ENCODE peak calls at places on chromosomes 3 and 15, in seven cellular contexts. One of them, this sample, is unnamed.
A peak's percentile ranks its signal among the peaks of the same experiment; 100 is the strongest.

GRCh38 chr3:129419476-129419875 is 9.0 kb downstream of the EFCAB12 start:
- DNase-seq in effector memory CD4-positive, alpha-beta T cell: no peak
- DNase-seq in substantia nigra: no peak
- DNase-seq in tibial artery: no peak
- DNase-seq in tibial nerve: no peak
- DNase-seq in AG04450: no peak
- DNase-seq in right atrium auricular region: no peak
- DNase-seq in this sample: no peak

GRCh38 chr3:47583320-47584075 is 4.8 kb upstream of the CSPG5 start:
- DNase-seq in effector memory CD4-positive, alpha-beta T cell: no peak
- DNase-seq in substantia nigra: no peak
- DNase-seq in tibial artery: no peak
- DNase-seq in tibial nerve: no peak
- DNase-seq in AG04450: no peak
- DNase-seq in right atrium auricular region: no peak
- DNase-seq in this sample: no peak

GRCh38 chr3:98901032-98901464 is 447 bp downstream of the DCBLD2 start:
- DNase-seq in effector memory CD4-positive, alpha-beta T cell: no peak
- DNase-seq in substantia nigra: peak; percentile 28
- DNase-seq in tibial artery: peak; percentile 82
- DNase-seq in tibial nerve: peak; percentile 29
- DNase-seq in AG04450: no peak
- DNase-seq in right atrium auricular region: peak; percentile 68
- DNase-seq in this sample: peak; percentile 68

GRCh38 chr3:113516115-113516505 is 1.2 kb upstream of the SPICE1 start:
- DNase-seq in effector memory CD4-positive, alpha-beta T cell: no peak
- DNase-seq in substantia nigra: no peak
- DNase-seq in tibial artery: no peak
- DNase-seq in tibial nerve: no peak
- DNase-seq in AG04450: no peak
- DNase-seq in right atrium auricular region: no peak
- DNase-seq in this sample: no peak

GRCh38 chr15:90620379-90621134 is 90.8 kb downstream of the CRTC3 start:
- DNase-seq in effector memory CD4-positive, alpha-beta T cell: no peak
- DNase-seq in substantia nigra: no peak
- DNase-seq in tibial artery: no peak
- DNase-seq in tibial nerve: no peak
- DNase-seq in AG04450: no peak
- DNase-seq in right atrium auricular region: no peak
- DNase-seq in this sample: no peak

GRCh38 chr15:92383528-92384326 is 10.0 kb upstream of the ST8SIA2 start:
- DNase-seq in effector memory CD4-positive, alpha-beta T cell: no peak
- DNase-seq in substantia nigra: no peak
- DNase-seq in tibial artery: no peak
- DNase-seq in tibial nerve: no peak
- DNase-seq in AG04450: no peak
- DNase-seq in right atrium auricular region: no peak
- DNase-seq in this sample: no peak

GRCh38 chr3:105364113-105364512 is 2.6 kb upstream of the ALCAM start:
- DNase-seq in effector memory CD4-positive, alpha-beta T cell: no peak
- DNase-seq in substantia nigra: no peak
- DNase-seq in tibial artery: no peak
- DNase-seq in tibial nerve: no peak
- DNase-seq in AG04450: no peak
- DNase-seq in right atrium auricular region: no peak
- DNase-seq in this sample: no peak

GRCh38 chr3:132874701-132875100 is 152.5 kb upstream of the NPHP3 start:
- DNase-seq in effector memory CD4-positive, alpha-beta T cell: no peak
- DNase-seq in substantia nigra: no peak
- DNase-seq in tibial artery: no peak
- DNase-seq in tibial nerve: no peak
- DNase-seq in AG04450: no peak
- DNase-seq in right atrium auricular region: no peak
- DNase-seq in this sample: no peak

GRCh38 chr15:62362608-62363007 is 197.5 kb upstream of the C2CD4B start:
- DNase-seq in effector memory CD4-positive, alpha-beta T cell: no peak
- DNase-seq in substantia nigra: no peak
- DNase-seq in tibial artery: no peak
- DNase-seq in tibial nerve: no peak
- DNase-seq in AG04450: no peak
- DNase-seq in right atrium auricular region: no peak
- DNase-seq in this sample: no peak

GRCh38 chr15:85583404-85584390 is 203.3 kb downstream of the AKAP13 start:
- DNase-seq in effector memory CD4-positive, alpha-beta T cell: no peak
- DNase-seq in substantia nigra: no peak
- DNase-seq in tibial artery: no peak
- DNase-seq in tibial nerve: no peak
- DNase-seq in AG04450: no peak
- DNase-seq in right atrium auricular region: peak; percentile 90
- DNase-seq in this sample: no peak

GRCh38 chr15:40459391-40460015 is 11.3 kb upstream of the CHST14 start:
- DNase-seq in effector memory CD4-positive, alpha-beta T cell: no peak
- DNase-seq in substantia nigra: no peak
- DNase-seq in tibial artery: no peak
- DNase-seq in tibial nerve: no peak
- DNase-seq in AG04450: no peak
- DNase-seq in right atrium auricular region: no peak
- DNase-seq in this sample: no peak

GRCh38 chr3:193853511-193854219 is 260.7 kb downstream of the OPA1 start:
- DNase-seq in effector memory CD4-positive, alpha-beta T cell: no peak
- DNase-seq in substantia nigra: no peak
- DNase-seq in tibial artery: no peak
- DNase-seq in tibial nerve: no peak
- DNase-seq in AG04450: no peak
- DNase-seq in right atrium auricular region: no peak
- DNase-seq in this sample: no peak

GRCh38 chr3:50267280-50267913 is 1.6 kb upstream of the SEMA3B start:
- DNase-seq in effector memory CD4-positive, alpha-beta T cell: no peak
- DNase-seq in substantia nigra: peak; percentile 53
- DNase-seq in tibial artery: peak; percentile 88
- DNase-seq in tibial nerve: peak; percentile 53
- DNase-seq in AG04450: no peak
- DNase-seq in right atrium auricular region: no peak
- DNase-seq in this sample: peak; percentile 64

GRCh38 chr3:169760479-169760878 is 4.4 kb downstream of the TERC start:
- DNase-seq in effector memory CD4-positive, alpha-beta T cell: no peak
- DNase-seq in substantia nigra: no peak
- DNase-seq in tibial artery: no peak
- DNase-seq in tibial nerve: no peak
- DNase-seq in AG04450: no peak
- DNase-seq in right atrium auricular region: no peak
- DNase-seq in this sample: no peak

GRCh38 chr3:48503406-48504050 is 446 bp downstream of the SHISA5 start:
- DNase-seq in effector memory CD4-positive, alpha-beta T cell: no peak
- DNase-seq in substantia nigra: no peak
- DNase-seq in tibial artery: peak; percentile 81
- DNase-seq in tibial nerve: peak; percentile 43
- DNase-seq in AG04450: no peak
- DNase-seq in right atrium auricular region: peak; percentile 86
- DNase-seq in this sample: no peak

GRCh38 chr3:1696654-1697275 is 401.9 kb upstream of the CNTN4 start:
- DNase-seq in effector memory CD4-positive, alpha-beta T cell: no peak
- DNase-seq in substantia nigra: no peak
- DNase-seq in tibial artery: no peak
- DNase-seq in tibial nerve: no peak
- DNase-seq in AG04450: no peak
- DNase-seq in right atrium auricular region: no peak
- DNase-seq in this sample: no peak

GRCh38 chr15:69414702-69415161 is 583 bp downstream of the KIF23 start:
- DNase-seq in effector memory CD4-positive, alpha-beta T cell: no peak
- DNase-seq in substantia nigra: no peak
- DNase-seq in tibial artery: no peak
- DNase-seq in tibial nerve: no peak
- DNase-seq in AG04450: peak; percentile 86
- DNase-seq in right atrium auricular region: peak; percentile 63
- DNase-seq in this sample: no peak

GRCh38 chr15:55799287-55800212 is 56.6 kb upstream of the PRTG start:
- DNase-seq in effector memory CD4-positive, alpha-beta T cell: no peak
- DNase-seq in substantia nigra: peak; percentile 22
- DNase-seq in tibial artery: no peak
- DNase-seq in tibial nerve: no peak
- DNase-seq in AG04450: no peak
- DNase-seq in right atrium auricular region: no peak
- DNase-seq in this sample: no peak

GRCh38 chr3:31668258-31668657 is 135.5 kb downstream of the STT3B start:
- DNase-seq in effector memory CD4-positive, alpha-beta T cell: no peak
- DNase-seq in substantia nigra: no peak
- DNase-seq in tibial artery: no peak
- DNase-seq in tibial nerve: no peak
- DNase-seq in AG04450: no peak
- DNase-seq in right atrium auricular region: no peak
- DNase-seq in this sample: no peak

GRCh38 chr3:150303776-150304175 is 104.3 kb upstream of the TSC22D2 start:
- DNase-seq in effector memory CD4-positive, alpha-beta T cell: no peak
- DNase-seq in substantia nigra: no peak
- DNase-seq in tibial artery: no peak
- DNase-seq in tibial nerve: no peak
- DNase-seq in AG04450: no peak
- DNase-seq in right atrium auricular region: no peak
- DNase-seq in this sample: no peak

GRCh38 chr15:78841307-78841706 is 30.0 kb upstream of the ADAMTS7 start:
- DNase-seq in effector memory CD4-positive, alpha-beta T cell: no peak
- DNase-seq in substantia nigra: no peak
- DNase-seq in tibial artery: no peak
- DNase-seq in tibial nerve: no peak
- DNase-seq in AG04450: no peak
- DNase-seq in right atrium auricular region: no peak
- DNase-seq in this sample: no peak

GRCh38 chr3:114939920-114940319 is 207.2 kb downstream of the ZBTB20 start:
- DNase-seq in effector memory CD4-positive, alpha-beta T cell: no peak
- DNase-seq in substantia nigra: no peak
- DNase-seq in tibial artery: no peak
- DNase-seq in tibial nerve: no peak
- DNase-seq in AG04450: no peak
- DNase-seq in right atrium auricular region: no peak
- DNase-seq in this sample: no peak

GRCh38 chr3:138227650-138228049 is 40.5 kb downstream of the ARMC8 start:
- DNase-seq in effector memory CD4-positive, alpha-beta T cell: no peak
- DNase-seq in substantia nigra: no peak
- DNase-seq in tibial artery: no peak
- DNase-seq in tibial nerve: no peak
- DNase-seq in AG04450: peak; percentile 21
- DNase-seq in right atrium auricular region: no peak
- DNase-seq in this sample: no peak

GRCh38 chr3:23761440-23761896 is 44.3 kb upstream of the UBE2E1 start:
- DNase-seq in effector memory CD4-positive, alpha-beta T cell: no peak
- DNase-seq in substantia nigra: no peak
- DNase-seq in tibial artery: no peak
- DNase-seq in tibial nerve: no peak
- DNase-seq in AG04450: no peak
- DNase-seq in right atrium auricular region: no peak
- DNase-seq in this sample: no peak

GRCh38 chr3:130386604-130387263 is 41.3 kb downstream of the COL6A5 start:
- DNase-seq in effector memory CD4-positive, alpha-beta T cell: no peak
- DNase-seq in substantia nigra: no peak
- DNase-seq in tibial artery: no peak
- DNase-seq in tibial nerve: no peak
- DNase-seq in AG04450: no peak
- DNase-seq in right atrium auricular region: no peak
- DNase-seq in this sample: no peak

GRCh38 chr3:14435175-14436011 is 33.0 kb downstream of the SLC6A6 start:
- DNase-seq in effector memory CD4-positive, alpha-beta T cell: no peak
- DNase-seq in substantia nigra: no peak
- DNase-seq in tibial artery: no peak
- DNase-seq in tibial nerve: no peak
- DNase-seq in AG04450: no peak
- DNase-seq in right atrium auricular region: no peak
- DNase-seq in this sample: no peak
- H3K27ac ChIP-seq in effector memory CD4-positive, alpha-beta T cell: peak overlapping the region; percentile 93
- H3K27ac ChIP-seq in substantia nigra: peak overlapping the region; percentile 58
- H3K27ac ChIP-seq in tibial artery: peak overlapping the region; percentile 38
- H3K27ac ChIP-seq in tibial nerve: no peak overlapping the region
- H3K27ac ChIP-seq in AG04450: no peak overlapping the region
- H3K27ac ChIP-seq in right atrium auricular region: peak overlapping the region; percentile 75
- H3K27ac ChIP-seq in this sample: peak overlapping the region; percentile 77

DNA sequence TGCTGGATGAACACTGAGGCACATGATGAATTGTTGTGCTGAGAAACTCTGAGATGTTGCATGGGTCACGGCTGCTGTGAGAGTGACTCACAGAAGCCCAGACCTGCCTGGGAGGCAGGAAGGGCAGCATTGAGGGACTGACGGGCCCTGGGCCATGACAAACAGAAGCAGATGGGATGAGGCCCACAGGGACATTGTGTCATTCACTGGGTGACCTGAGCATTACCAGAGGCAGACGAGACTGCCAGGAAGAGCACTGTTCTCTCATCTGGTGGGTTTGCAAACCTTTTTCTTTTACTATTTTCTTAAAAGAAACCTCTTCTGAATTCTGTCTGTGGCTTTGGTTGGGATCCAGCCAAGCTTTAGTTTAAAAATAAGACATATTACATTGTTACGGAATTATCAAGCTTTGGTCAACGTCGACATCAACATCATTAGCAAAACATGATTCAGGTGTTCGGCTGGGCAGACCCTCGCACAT is 67.8 kb downstream of the BDH1 start:
- DNase-seq in effector memory CD4-positive, alpha-beta T cell: no peak
- DNase-seq in substantia nigra: no peak
- DNase-seq in tibial artery: no peak
- DNase-seq in tibial nerve: peak; percentile 47
- DNase-seq in AG04450: no peak
- DNase-seq in right atrium auricular region: peak; percentile 61
- DNase-seq in this sample: no peak
- H3K27ac ChIP-seq in effector memory CD4-positive, alpha-beta T cell: no peak overlapping the region
- H3K27ac ChIP-seq in substantia nigra: no peak overlapping the region
- H3K27ac ChIP-seq in tibial artery: no peak overlapping the region
- H3K27ac ChIP-seq in tibial nerve: no peak overlapping the region
- H3K27ac ChIP-seq in AG04450: peak overlapping the region; percentile 57
- H3K27ac ChIP-seq in right atrium auricular region: no peak overlapping the region
- H3K27ac ChIP-seq in this sample: no peak overlapping the region

GRCh38 chr3:24881239-24881638 is 386.6 kb upstream of the THRB start:
- DNase-seq in effector memory CD4-positive, alpha-beta T cell: no peak
- DNase-seq in substantia nigra: no peak
- DNase-seq in tibial artery: no peak
- DNase-seq in tibial nerve: no peak
- DNase-seq in AG04450: no peak
- DNase-seq in right atrium auricular region: no peak
- DNase-seq in this sample: no peak
- H3K27ac ChIP-seq in effector memory CD4-positive, alpha-beta T cell: no peak overlapping the region
- H3K27ac ChIP-seq in substantia nigra: no peak overlapping the region
- H3K27ac ChIP-seq in tibial artery: no peak overlapping the region
- H3K27ac ChIP-seq in tibial nerve: no peak overlapping the region
- H3K27ac ChIP-seq in AG04450: no peak overlapping the region
- H3K27ac ChIP-seq in right atrium auricular region: no peak overlapping the region
- H3K27ac ChIP-seq in this sample: no peak overlapping the region

DNA sequence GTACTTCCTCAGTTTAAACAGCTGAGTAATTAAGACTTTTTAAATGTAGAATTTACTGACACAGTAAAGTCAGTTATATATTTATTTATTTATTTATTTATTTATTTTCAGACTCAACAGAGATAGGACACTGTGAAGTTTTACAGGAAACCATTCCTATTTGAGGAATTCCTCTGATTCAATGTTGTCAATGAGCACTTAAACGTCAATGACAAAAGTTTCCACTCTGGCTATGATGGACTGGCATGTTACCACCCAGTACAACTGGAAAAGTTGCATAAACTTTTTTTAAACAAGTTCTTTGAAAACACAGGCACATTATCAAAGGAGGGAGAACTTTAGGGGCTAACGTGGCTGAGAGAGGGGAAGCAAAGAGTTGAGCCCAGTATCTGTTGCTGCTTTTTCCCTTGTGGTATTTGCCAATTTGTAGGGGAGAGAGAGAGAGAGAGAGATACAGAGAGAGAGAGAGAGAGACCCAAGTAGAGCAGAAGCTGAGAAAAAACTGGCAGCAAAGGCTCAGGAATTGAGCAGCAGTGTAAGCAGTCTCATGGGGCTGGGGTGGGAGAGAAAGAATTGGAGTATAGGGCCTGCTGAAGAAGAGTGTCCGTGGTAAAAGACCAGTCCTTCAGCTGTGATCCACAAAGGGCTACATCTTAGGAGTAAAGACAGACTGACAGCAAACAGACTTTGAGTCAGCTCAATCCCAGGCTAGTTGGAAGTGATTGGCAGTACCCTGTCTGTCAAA is 18.3 kb upstream of the ACTC1 start:
- DNase-seq in effector memory CD4-positive, alpha-beta T cell: no peak
- DNase-seq in substantia nigra: no peak
- DNase-seq in tibial artery: no peak
- DNase-seq in tibial nerve: no peak
- DNase-seq in AG04450: no peak
- DNase-seq in right atrium auricular region: no peak
- DNase-seq in this sample: no peak
- H3K27ac ChIP-seq in effector memory CD4-positive, alpha-beta T cell: no peak overlapping the region
- H3K27ac ChIP-seq in substantia nigra: no peak overlapping the region
- H3K27ac ChIP-seq in tibial artery: no peak overlapping the region
- H3K27ac ChIP-seq in tibial nerve: no peak overlapping the region
- H3K27ac ChIP-seq in AG04450: peak overlapping the region; percentile 76
- H3K27ac ChIP-seq in right atrium auricular region: peak overlapping the region; percentile 50
- H3K27ac ChIP-seq in this sample: no peak overlapping the region